ENCODE peak calls at places on chromosomes 3 and 15, in nine cellular contexts. G, D, Q, N, H, V, X, T and P are unnamed samples.

GRCh38 chr3:196620228-196620627 is 19.3 kb upstream of the NRROS start:
- DNase-seq in G (no peak), D (no peak), Q (peak; percentile 34), N (peak; percentile 46), H (no peak), V (peak; percentile 71), X (peak; percentile 34), T (no peak), P (no peak)

GRCh38 chr3:14246414-14246813 is 67.8 kb downstream of the LSM3 start:
- DNase-seq in G (no peak), D (no peak), Q (no peak), N (no peak), H (no peak), V (no peak), X (no peak), T (no peak), P (no peak)

GRCh38 chr15:62107561-62108110 is 40.9 kb downstream of the C2CD4A start:
- DNase-seq in G (no peak), D (no peak), Q (no peak), N (no peak), H (no peak), V (no peak), X (no peak), T (no peak), P (no peak)

GRCh38 chr3:129592362-129593150 is 13.9 kb downstream of the PLXND1 start:
- DNase-seq in G (no peak), D (peak; percentile 29), Q (no peak), N (peak; percentile 77), H (peak; percentile 69), V (peak; percentile 83), X (no peak), T (peak; percentile 94), P (no peak)

GRCh38 chr15:49242820-49243219 is 72.8 kb downstream of the GALK2 start:
- DNase-seq in G (no peak), D (peak; percentile 80), Q (no peak), N (no peak), H (no peak), V (no peak), X (peak; percentile 89), T (no peak), P (no peak)

GRCh38 chr3:50008931-50009330 is 69.0 kb downstream of the RBM6 start:
- DNase-seq in G (no peak), D (peak; percentile 42), Q (no peak), N (peak; percentile 47), H (no peak), V (no peak), X (peak; percentile 60), T (no peak), P (no peak)

GRCh38 chr3:20125912-20126311 is 60.1 kb downstream of the SGO1 start:
- DNase-seq in G (no peak), D (no peak), Q (no peak), N (no peak), H (no peak), V (no peak), X (no peak), T (no peak), P (no peak)

GRCh38 chr3:133475245-133476010 is 75.6 kb downstream of the BFSP2 start:
- DNase-seq in G (no peak), D (no peak), Q (no peak), N (no peak), H (no peak), V (no peak), X (no peak), T (no peak), P (peak; percentile 100)

GRCh38 chr3:27134165-27134796 is 234.9 kb downstream of the NEK10 start:
- DNase-seq in G (no peak), D (peak; percentile 80), Q (no peak), N (peak; percentile 86), H (peak; percentile 74), V (peak; percentile 64), X (peak; percentile 61), T (no peak), P (no peak)

GRCh38 chr3:12194209-12194608 is 35.5 kb upstream of the TIMP4 start:
- DNase-seq in G (no peak), D (peak; percentile 56), Q (peak; percentile 74), N (no peak), H (no peak), V (no peak), X (peak; percentile 92), T (no peak), P (no peak)

GRCh38 chr3:106332884-106333283 is 464.1 kb upstream of the CBLB start:
- DNase-seq in G (no peak), D (no peak), Q (no peak), N (peak; percentile 17), H (no peak), V (no peak), X (peak; percentile 95), T (no peak), P (no peak)

GRCh38 chr3:143731776-143732175 is 116.5 kb downstream of the SLC9A9 start:
- DNase-seq in G (no peak), D (no peak), Q (no peak), N (no peak), H (no peak), V (no peak), X (no peak), T (no peak), P (peak; percentile 99)

GRCh38 chr3:89326997-89327396 is 219.6 kb downstream of the EPHA3 start:
- DNase-seq in G (no peak), D (no peak), Q (no peak), N (no peak), H (no peak), V (no peak), X (no peak), T (no peak), P (no peak)

GRCh38 chr15:40769310-40770146 is at the start of gene C15orf62:
- DNase-seq in G (no peak), D (no peak), Q (peak; percentile 93), N (peak; percentile 74), H (no peak), V (no peak), X (peak; percentile 96), T (no peak), P (peak; percentile 50)

GRCh38 chr3:15512173-15512572 is 9.3 kb downstream of the COLQ start:
- DNase-seq in G (no peak), D (peak; percentile 37), Q (no peak), N (peak; percentile 80), H (no peak), V (peak; percentile 71), X (peak; percentile 31), T (no peak), P (peak; percentile 9)

GRCh38 chr3:160370987-160371857 is 27.8 kb downstream of the IFT80 start:
- DNase-seq in G (no peak), D (no peak), Q (no peak), N (no peak), H (no peak), V (no peak), X (no peak), T (no peak), P (peak; percentile 83)

GRCh38 chr3:28050895-28051294 is 190.5 kb upstream of the CMC1 start:
- DNase-seq in G (no peak), D (peak; percentile 35), Q (peak; percentile 71), N (no peak), H (no peak), V (no peak), X (peak; percentile 73), T (no peak), P (no peak)

GRCh38 chr15:26045516-26045915 is 182.4 kb upstream of the ATP10A start:
- DNase-seq in G (no peak), D (no peak), Q (no peak), N (no peak), H (no peak), V (no peak), X (no peak), T (no peak), P (no peak)

GRCh38 chr15:58222698-58223097 is 84.5 kb downstream of the AQP9 start:
- DNase-seq in G (no peak), D (peak; percentile 43), Q (no peak), N (peak; percentile 53), H (no peak), V (no peak), X (peak; percentile 38), T (no peak), P (no peak)

GRCh38 chr3:141377377-141377776 is 9.1 kb downstream of the ZBTB38 start:
- DNase-seq in G (no peak), D (no peak), Q (no peak), N (no peak), H (no peak), V (no peak), X (no peak), T (no peak), P (no peak)

GRCh38 chr15:35547775-35548364 is 1.9 kb upstream of the DPH6 start:
- DNase-seq in G (no peak), D (no peak), Q (no peak), N (no peak), H (peak; percentile 5), V (no peak), X (no peak), T (no peak), P (no peak)

GRCh38 chr3:125055165-125055912 is 458 bp downstream of the HEG1 start:
- DNase-seq in G (no peak), D (peak; percentile 30), Q (no peak), N (peak; percentile 45), H (peak; percentile 69), V (no peak), X (no peak), T (no peak), P (peak; percentile 50)

GRCh38 chr3:176362191-176362731 is 835.0 kb downstream of the TBL1XR1 start:
- DNase-seq in G (no peak), D (no peak), Q (no peak), N (no peak), H (no peak), V (no peak), X (no peak), T (peak; percentile 69), P (no peak)

GRCh38 chr3:46812237-46812791 is 50.9 kb downstream of the MYL3 start:
- DNase-seq in G (no peak), D (peak; percentile 75), Q (no peak), N (peak; percentile 26), H (peak; percentile 89), V (no peak), X (peak; percentile 18), T (peak; percentile 88), P (no peak)

GRCh38 chr3:101635954-101636798 is 40.8 kb downstream of the ZBTB11 start:
- DNase-seq in G (no peak), D (peak; percentile 38), Q (no peak), N (peak; percentile 87), H (peak; percentile 75), V (peak; percentile 61), X (peak; percentile 63), T (no peak), P (peak; percentile 68)

GRCh38 chr15:31374986-31375385 is 48.4 kb downstream of the KLF13 start:
- DNase-seq in G (no peak), D (no peak), Q (no peak), N (no peak), H (no peak), V (no peak), X (no peak), T (peak; percentile 64), P (no peak)

GRCh38 chr3:120795017-120795648 is 52.6 kb downstream of the GTF2E1 start:
- DNase-seq in G (no peak), D (peak; percentile 65), Q (no peak), N (peak; percentile 89), H (peak; percentile 88), V (peak; percentile 82), X (peak; percentile 85), T (peak; percentile 91), P (peak; percentile 62)